ENCODE peak calls at places on chromosomes 13 and 19, in ten cellular contexts. D is cardiac muscle cell, H is pancreas, N is cardiac fibroblast, W is ovary, B is left lung, C is heart left ventricle, X is AG09309, T is endothelial cell of umbilical vein, M is stomach. Q is an unnamed sample.

GRCh38 chr19:10550336-10550735 is 6.6 kb downstream of the ATG4D start:
- DNase-seq in D (no peak), H (no peak), N (no peak), W (no peak), B (no peak), C (no peak), X (no peak), T (no peak), M (no peak), Q (no peak)

GRCh38 chr19:750640-751423 is at the start of gene MISP:
- DNase-seq in D (no peak), H (peak), N (no peak), W (no peak), B (peak), C (no peak), X (no peak), T (no peak), M (peak), Q (no peak)

GRCh38 chr19:35986111-35986510 is 8.9 kb upstream of the SDHAF1 start:
- DNase-seq in D (no peak), H (no peak), N (no peak), W (no peak), B (no peak), C (no peak), X (no peak), T (no peak), M (no peak), Q (no peak)

GRCh38 chr13:73625562-73626339 is 508.5 kb downstream of the KLF12 start:
- DNase-seq in D (no peak), H (no peak), N (no peak), W (no peak), B (no peak), C (no peak), X (no peak), T (no peak), M (no peak), Q (no peak)

GRCh38 chr13:40697711-40698110 is 31.3 kb upstream of the FOXO1 start:
- DNase-seq in D (no peak), H (no peak), N (no peak), W (no peak), B (no peak), C (no peak), X (no peak), T (no peak), M (no peak), Q (no peak)

GRCh38 chr13:94416454-94417080 is 62.9 kb downstream of the DCT start:
- DNase-seq in D (peak), H (no peak), N (peak), W (no peak), B (no peak), C (no peak), X (no peak), T (peak), M (no peak), Q (no peak)

GRCh38 chr13:113785051-113786010 is 26.3 kb downstream of the TMEM255B start:
- DNase-seq in D (peak), H (no peak), N (peak), W (no peak), B (no peak), C (no peak), X (peak), T (peak), M (no peak), Q (peak)

GRCh38 chr13:98848736-98849135 is 96.3 kb upstream of the SLC15A1 start:
- DNase-seq in D (no peak), H (no peak), N (peak), W (no peak), B (no peak), C (no peak), X (no peak), T (no peak), M (no peak), Q (no peak)

GRCh38 chr19:38846097-38846496 is 3.7 kb downstream of the HNRNPL start:
- DNase-seq in D (no peak), H (no peak), N (no peak), W (no peak), B (no peak), C (no peak), X (no peak), T (no peak), M (no peak), Q (no peak)

GRCh38 chr19:12720851-12721655 is 2.7 kb downstream of the TNPO2 start:
- DNase-seq in D (peak), H (no peak), N (peak), W (peak), B (no peak), C (peak), X (no peak), T (no peak), M (no peak), Q (no peak)

GRCh38 chr13:64130170-64130569 is 2714.5 kb upstream of the PCDH20 start:
- DNase-seq in D (no peak), H (no peak), N (no peak), W (no peak), B (no peak), C (no peak), X (no peak), T (no peak), M (no peak), Q (no peak)

GRCh38 chr13:23146811-23147245 is 34.0 kb upstream of the SGCG start:
- DNase-seq in D (peak), H (no peak), N (no peak), W (no peak), B (no peak), C (no peak), X (no peak), T (no peak), M (no peak), Q (no peak)

GRCh38 chr13:99386911-99387788 is 80.0 kb upstream of the GPR183 start:
- DNase-seq in D (peak), H (no peak), N (peak), W (no peak), B (no peak), C (peak), X (no peak), T (peak), M (peak), Q (no peak)

GRCh38 chr13:30153871-30154426 is 153.4 kb downstream of the KATNAL1 start:
- DNase-seq in D (peak), H (no peak), N (no peak), W (no peak), B (no peak), C (no peak), X (no peak), T (no peak), M (no peak), Q (no peak)

GRCh38 chr19:51689751-51690358 is 3.3 kb upstream of the SPACA6 start:
- DNase-seq in D (peak), H (peak), N (peak), W (peak), B (peak), C (peak), X (no peak), T (peak), M (no peak), Q (no peak)

GRCh38 chr13:113157206-113157928 is 1.1 kb upstream of the PROZ start:
- DNase-seq in D (no peak), H (no peak), N (peak), W (no peak), B (no peak), C (no peak), X (no peak), T (no peak), M (no peak), Q (no peak)

GRCh38 chr19:751501-752341 is 809 bp downstream of the MISP start:
- DNase-seq in D (peak), H (no peak), N (peak), W (no peak), B (peak), C (no peak), X (peak), T (no peak), M (peak), Q (peak)

GRCh38 chr13:91240341-91240740 is 107.1 kb upstream of the MIR17HG start:
- DNase-seq in D (no peak), H (no peak), N (no peak), W (no peak), B (no peak), C (no peak), X (no peak), T (no peak), M (no peak), Q (no peak)

GRCh38 chr13:98133949-98134348 is 8.9 kb upstream of the FARP1 start:
- DNase-seq in D (no peak), H (no peak), N (no peak), W (no peak), B (no peak), C (no peak), X (no peak), T (no peak), M (no peak), Q (no peak)

GRCh38 chr13:93307166-93307565 is 80.6 kb downstream of the GPC6 start:
- DNase-seq in D (no peak), H (no peak), N (no peak), W (no peak), B (no peak), C (no peak), X (no peak), T (no peak), M (no peak), Q (no peak)

GRCh38 chr19:18049390-18049789 is 37.3 kb downstream of the IL12RB1 start:
- DNase-seq in D (peak), H (peak), N (peak), W (peak), B (peak), C (peak), X (no peak), T (peak), M (peak), Q (no peak)

GRCh38 chr13:48304132-48304876 is 753 bp downstream of the RB1 start:
- DNase-seq in D (peak), H (no peak), N (peak), W (peak), B (peak), C (peak), X (no peak), T (peak), M (peak), Q (no peak)

GRCh38 chr19:5138606-5139594 is 170.0 kb downstream of the KDM4B start:
- DNase-seq in D (peak), H (no peak), N (peak), W (no peak), B (peak), C (peak), X (peak), T (no peak), M (peak), Q (peak)

GRCh38 chr19:43265664-43266025 is 3.7 kb downstream of the PSG9 start:
- DNase-seq in D (no peak), H (no peak), N (no peak), W (no peak), B (no peak), C (no peak), X (no peak), T (no peak), M (no peak), Q (no peak)

GRCh38 chr19:2811221-2811722 is 8.4 kb upstream of the ZNF554 start:
- DNase-seq in D (no peak), H (no peak), N (no peak), W (no peak), B (no peak), C (no peak), X (no peak), T (no peak), M (no peak), Q (no peak)

GRCh38 chr19:6216996-6217751 is 62.6 kb downstream of the MLLT1 start:
- DNase-seq in D (peak), H (no peak), N (no peak), W (peak), B (peak), C (peak), X (no peak), T (no peak), M (no peak), Q (no peak)

GRCh38 chr13:85076343-85076742 is 722.9 kb downstream of the SLITRK6 start:
- DNase-seq in D (no peak), H (no peak), N (no peak), W (no peak), B (no peak), C (no peak), X (no peak), T (no peak), M (no peak), Q (no peak)

GRCh38 chr13:50167967-50168366 is 152.7 kb downstream of the KCNRG start:
- DNase-seq in D (no peak), H (no peak), N (no peak), W (no peak), B (no peak), C (no peak), X (no peak), T (no peak), M (no peak), Q (no peak)

GRCh38 chr13:40126301-40127085 is 471.0 kb downstream of the COG6 start:
- DNase-seq in D (no peak), H (no peak), N (no peak), W (no peak), B (no peak), C (no peak), X (no peak), T (no peak), M (no peak), Q (no peak)

GRCh38 chr19:36719687-36720556 is 32.5 kb downstream of the ZNF567 start:
- DNase-seq in D (peak), H (no peak), N (peak), W (no peak), B (no peak), C (no peak), X (no peak), T (peak), M (no peak), Q (no peak)

GRCh38 chr13:42266464-42266863 is 5.5 kb upstream of the AKAP11 start:
- DNase-seq in D (peak), H (no peak), N (peak), W (no peak), B (no peak), C (no peak), X (no peak), T (peak), M (no peak), Q (no peak)

GRCh38 chr13:36999054-36999927 is at the start of gene ALG5:
- DNase-seq in D (peak), H (peak), N (peak), W (peak), B (peak), C (peak), X (peak), T (peak), M (peak), Q (no peak)

GRCh38 chr13:76708138-76708537 is 178.1 kb downstream of the KCTD12 start:
- DNase-seq in D (no peak), H (no peak), N (no peak), W (no peak), B (no peak), C (peak), X (no peak), T (no peak), M (no peak), Q (no peak)

GRCh38 chr13:60139272-60139671 is 24.5 kb downstream of the DIAPH3 start:
- DNase-seq in D (no peak), H (no peak), N (peak), W (no peak), B (no peak), C (no peak), X (no peak), T (no peak), M (no peak), Q (no peak)

GRCh38 chr19:45729774-45730388 is 815 bp downstream of the FBXO46 start:
- DNase-seq in D (no peak), H (no peak), N (peak), W (no peak), B (no peak), C (no peak), X (no peak), T (peak), M (no peak), Q (no peak)

GRCh38 chr13:85864963-85865530 is 65.8 kb upstream of the SLITRK6 start:
- DNase-seq in D (peak), H (no peak), N (peak), W (no peak), B (no peak), C (no peak), X (no peak), T (no peak), M (no peak), Q (no peak)

GRCh38 chr13:75079226-75079625 is 402.7 kb downstream of the TBC1D4 start:
- DNase-seq in D (peak), H (no peak), N (peak), W (no peak), B (no peak), C (no peak), X (no peak), T (peak), M (no peak), Q (no peak)

GRCh38 chr19:31135841-31136240 is 213.4 kb downstream of the TSHZ3 start:
- DNase-seq in D (no peak), H (no peak), N (peak), W (no peak), B (no peak), C (no peak), X (no peak), T (no peak), M (no peak), Q (peak)

DNA sequence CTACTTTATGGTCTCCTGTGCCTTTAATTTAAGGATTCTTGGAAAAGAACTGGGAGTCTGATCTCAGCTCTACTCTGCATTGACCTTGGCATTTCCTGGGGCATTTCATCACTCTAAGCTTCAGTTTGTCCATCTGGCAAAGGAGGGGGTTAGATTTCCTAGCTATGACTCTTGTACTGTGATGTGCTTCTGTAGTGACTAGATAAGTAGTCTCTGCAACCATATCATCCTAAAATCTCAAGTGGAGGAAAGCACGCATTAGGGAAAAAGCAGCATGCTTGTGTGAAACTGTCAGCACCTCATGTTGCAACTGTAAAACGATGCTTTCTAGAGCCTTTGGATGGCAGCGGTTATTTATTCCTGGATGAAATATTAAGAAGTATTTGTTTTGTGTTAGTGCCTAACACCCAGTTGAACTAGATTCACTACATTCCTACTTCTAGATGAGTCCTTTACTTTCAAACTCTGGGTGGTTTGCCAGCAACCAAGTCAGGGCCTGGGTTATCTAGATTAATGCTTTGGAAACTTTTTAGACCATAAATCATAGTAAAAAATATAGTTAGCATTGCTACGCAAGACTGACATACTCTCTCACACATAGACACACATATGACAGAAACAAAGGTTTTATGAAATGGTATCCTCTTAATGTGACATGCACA is 6.8 kb downstream of the WDFY2 start:
- DNase-seq in D (peak), H (peak), N (peak), W (no peak), B (no peak), C (no peak), X (peak), T (peak), M (peak), Q (peak)
- TF ChIP-seq CTCF in D (no peak), H (no peak), N (no peak), W (no peak), B (no peak), C (no peak), X (no peak), T (no peak), M (no peak), Q (no peak)

GRCh38 chr19:13758795-13759194 is 5.5 kb upstream of the MRI1 start:
- DNase-seq in D (no peak), H (no peak), N (no peak), W (no peak), B (no peak), C (no peak), X (no peak), T (no peak), M (no peak), Q (no peak)
- TF ChIP-seq CTCF in D (no peak), H (no peak), N (no peak), W (no peak), B (no peak), C (no peak), X (no peak), T (no peak), M (no peak), Q (no peak)

GRCh38 chr13:33934936-33935510 is 117.1 kb downstream of the RFC3 start:
- DNase-seq in D (no peak), H (no peak), N (no peak), W (no peak), B (no peak), C (no peak), X (no peak), T (no peak), M (no peak), Q (no peak)

GRCh38 chr13:33933810-33934209 is 115.9 kb downstream of the RFC3 start:
- DNase-seq in D (no peak), H (no peak), N (no peak), W (no peak), B (no peak), C (no peak), X (no peak), T (no peak), M (no peak), Q (no peak)

GRCh38 chr13:33934343-33934742 is 116.4 kb downstream of the RFC3 start:
- DNase-seq in D (no peak), H (no peak), N (no peak), W (no peak), B (no peak), C (no peak), X (no peak), T (no peak), M (no peak), Q (no peak)

GRCh38 chr13:33932765-33933406 is 114.9 kb downstream of the RFC3 start:
- DNase-seq in D (no peak), H (no peak), N (peak), W (no peak), B (no peak), C (no peak), X (no peak), T (no peak), M (no peak), Q (no peak)

DNA sequence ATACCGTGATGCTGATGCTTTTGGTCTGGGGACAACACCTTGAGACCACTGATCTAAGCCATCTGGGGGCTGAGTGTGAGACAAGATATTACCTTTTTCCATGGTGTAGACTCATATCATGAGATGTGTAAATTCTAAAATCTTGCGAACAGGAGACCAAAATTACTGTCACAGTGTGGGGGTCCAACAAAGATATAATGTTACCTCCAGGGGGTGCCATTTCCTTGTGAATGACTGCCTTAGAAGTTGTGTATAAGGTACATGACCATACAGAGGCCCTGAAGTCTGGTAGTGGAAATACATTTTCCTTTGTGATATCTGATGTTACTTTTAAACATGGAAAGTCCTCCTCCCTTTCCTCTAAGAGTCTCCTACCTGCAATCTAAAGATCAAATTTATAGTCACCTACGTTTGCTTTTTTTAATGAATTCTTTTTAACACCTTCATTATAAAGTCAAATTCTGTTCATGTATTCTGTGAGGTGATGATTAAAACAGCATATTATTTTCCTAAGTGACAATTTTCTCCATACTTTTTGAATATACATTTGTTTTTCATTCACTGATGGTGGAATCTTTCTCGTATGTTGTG is 113.5 kb downstream of the RFC3 start:
- DNase-seq in D (peak), H (no peak), N (peak), W (no peak), B (no peak), C (no peak), X (peak), T (peak), M (no peak), Q (no peak)
- TF ChIP-seq CTCF in D (peak), H (peak), N (peak), W (peak), B (peak), C (peak), X (peak), T (no peak), M (peak), Q (peak)

GRCh38 chr19:32719611-32720059 is at the start of gene TDRD12:
- DNase-seq in D (no peak), H (no peak), N (no peak), W (peak), B (no peak), C (no peak), X (no peak), T (no peak), M (no peak), Q (no peak)
- TF ChIP-seq CTCF in D (no peak), H (no peak), N (no peak), W (no peak), B (no peak), C (no peak), X (no peak), T (no peak), M (no peak), Q (no peak)

GRCh38 chr13:62125451-62125850 is 709.8 kb upstream of the PCDH20 start:
- DNase-seq in D (no peak), H (no peak), N (no peak), W (no peak), B (no peak), C (no peak), X (no peak), T (no peak), M (no peak), Q (no peak)

GRCh38 chr13:62122434-62122833 is 706.8 kb upstream of the PCDH20 start:
- DNase-seq in D (no peak), H (no peak), N (no peak), W (no peak), B (no peak), C (no peak), X (no peak), T (no peak), M (no peak), Q (no peak)

GRCh38 chr13:62123409-62123808 is 707.8 kb upstream of the PCDH20 start:
- DNase-seq in D (no peak), H (no peak), N (no peak), W (no peak), B (no peak), C (no peak), X (no peak), T (no peak), M (no peak), Q (no peak)

GRCh38 chr13:62119739-62120700 is 704.4 kb upstream of the PCDH20 start:
- DNase-seq in D (peak), H (no peak), N (peak), W (no peak), B (no peak), C (no peak), X (no peak), T (peak), M (no peak), Q (no peak)
- TF ChIP-seq CTCF in D (peak), H (peak), N (peak), W (no peak), B (peak), C (peak), X (peak), T (no peak), M (peak), Q (peak)

GRCh38 chr19:7394728-7395359 is 46.1 kb downstream of the ARHGEF18 start:
- DNase-seq in D (peak), H (peak), N (peak), W (peak), B (peak), C (peak), X (peak), T (peak), M (peak), Q (peak)
- TF ChIP-seq CTCF in D (no peak), H (no peak), N (no peak), W (no peak), B (no peak), C (no peak), X (no peak), T (no peak), M (no peak), Q (peak)

Q was measured in BJ.